ENCODE peak calls at places on chromosomes 4 and X, in ten cellular contexts. I, M, C, H, B, U, P, T, W and V are unnamed samples.

GRCh38 chr4:92163348-92163747 is 140.4 kb upstream of the GRID2 start:
- DNase-seq in C (no peak), H (no peak), P (no peak), U (no peak), I (no peak), W (no peak), T (no peak), B (no peak), M (peak), V (no peak)

GRCh38 chr4:159006202-159006601 is 96.7 kb upstream of the RAPGEF2 start:
- DNase-seq in B (peak), M (peak), U (no peak), T (no peak), H (no peak), P (no peak), C (no peak), I (no peak), W (no peak), V (peak)

GRCh38 chr4:99382745-99383360 is 30.3 kb upstream of the ADH1C start:
- DNase-seq in U (no peak), B (no peak), C (no peak), I (no peak), M (peak), P (no peak), H (no peak), T (no peak), W (no peak), V (no peak)

GRCh38 chrX:16745102-16745501 is 25.7 kb downstream of the SYAP1 start:
- DNase-seq in B (no peak), T (no peak), M (no peak), U (no peak), W (no peak), I (no peak), H (no peak), C (no peak), P (peak), V (no peak)

GRCh38 chr4:146637853-146638800 is 566 bp upstream of the POU4F2 start:
- DNase-seq in W (no peak), C (peak), H (no peak), T (peak), B (peak), P (no peak), I (no peak), M (no peak), U (no peak), V (no peak)

GRCh38 chr4:156493858-156494257 is 477.7 kb downstream of the PDGFC start:
- DNase-seq in T (no peak), C (no peak), P (no peak), H (no peak), M (no peak), W (no peak), B (no peak), I (no peak), U (no peak), V (no peak)

GRCh38 chr4:11343536-11343935 is 85.2 kb downstream of the HS3ST1 start:
- DNase-seq in I (no peak), M (no peak), C (no peak), T (no peak), H (no peak), P (no peak), B (no peak), U (no peak), W (no peak), V (no peak)

GRCh38 chrX:40996886-40997530 is 88.2 kb upstream of the USP9X start:
- DNase-seq in C (no peak), B (no peak), W (no peak), T (peak), M (peak), H (no peak), I (no peak), P (no peak), U (no peak), V (peak)

GRCh38 chr4:3036131-3036952 is 38.0 kb downstream of the HTT-AS start:
- DNase-seq in H (no peak), T (no peak), W (no peak), P (no peak), B (no peak), I (no peak), U (no peak), C (no peak), M (no peak), V (no peak)

GRCh38 chrX:119228506-119229290 is 7.4 kb upstream of the PGRMC1 start:
- DNase-seq in T (no peak), C (no peak), P (no peak), U (no peak), H (no peak), W (no peak), M (peak), B (no peak), I (no peak), V (peak)

GRCh38 chr4:61772116-61772515 is 572.0 kb downstream of the ADGRL3 start:
- DNase-seq in U (no peak), W (no peak), H (no peak), T (no peak), B (no peak), M (no peak), C (no peak), I (no peak), P (no peak), V (peak)

GRCh38 chr4:26958925-26959653 is 98.4 kb downstream of the STIM2 start:
- DNase-seq in C (no peak), M (no peak), P (no peak), T (no peak), W (no peak), H (no peak), I (no peak), U (no peak), B (no peak), V (no peak)

GRCh38 chrX:72554448-72555140 is 18.0 kb downstream of the HDAC8 start:
- DNase-seq in P (no peak), B (no peak), U (no peak), M (peak), C (no peak), H (no peak), T (peak), W (no peak), I (no peak), V (peak)

GRCh38 chr4:46908148-46908547 is 897 bp downstream of the COX7B2 start:
- DNase-seq in H (no peak), I (no peak), U (no peak), C (no peak), P (no peak), T (no peak), W (no peak), M (no peak), B (no peak), V (no peak)

GRCh38 chrX:22686138-22686541 is 313.6 kb upstream of the DDX53 start:
- DNase-seq in P (no peak), M (peak), T (no peak), H (no peak), I (no peak), U (no peak), B (peak), W (no peak), C (peak), V (no peak)

GRCh38 chrX:77731821-77732419 is 54.1 kb downstream of the ATRX start:
- DNase-seq in M (no peak), B (no peak), I (no peak), U (no peak), T (no peak), C (no peak), H (no peak), W (no peak), P (no peak), V (no peak)

GRCh38 chr4:144716778-144717177 is 70.8 kb downstream of the HHIP start:
- DNase-seq in T (no peak), U (no peak), H (no peak), C (no peak), B (no peak), W (no peak), P (no peak), M (peak), I (no peak), V (peak)

GRCh38 chr4:52957220-52957686 is 95.1 kb downstream of the RASL11B start:
- DNase-seq in U (no peak), W (no peak), I (no peak), C (peak), B (peak), H (no peak), T (peak), P (no peak), M (peak), V (no peak)

GRCh38 chr4:132513491-132513890 is 635.6 kb upstream of the PCDH10 start:
- DNase-seq in M (no peak), T (no peak), H (no peak), P (no peak), I (no peak), C (no peak), B (no peak), U (no peak), W (no peak), V (no peak)

GRCh38 chr4:143184503-143185252 is at the start of gene USP38:
- DNase-seq in W (peak), U (peak), B (peak), M (peak), P (peak), T (peak), I (peak), C (peak), H (peak), V (peak)

GRCh38 chr4:181661090-181661489 is 582.1 kb upstream of the TENM3 start:
- DNase-seq in B (no peak), M (peak), P (no peak), W (no peak), U (no peak), H (no peak), C (no peak), I (no peak), T (no peak), V (peak)

GRCh38 chr4:6227412-6228157 is 27.2 kb upstream of the JAKMIP1 start:
- DNase-seq in B (peak), W (no peak), T (no peak), U (no peak), H (no peak), C (peak), P (peak), I (no peak), M (no peak), V (no peak)

GRCh38 chr4:124762956-124763355 is 50.4 kb upstream of the ANKRD50 start:
- DNase-seq in P (no peak), M (no peak), U (no peak), H (no peak), B (no peak), C (no peak), T (no peak), I (no peak), W (no peak), V (no peak)

GRCh38 chrX:149021164-149021563 is 483.9 kb downstream of the IDS start:
- DNase-seq in I (no peak), W (no peak), M (no peak), T (no peak), H (no peak), P (no peak), B (no peak), U (no peak), C (no peak), V (no peak)